ENCODE peak calls at places on chromosome 13, in four cellular contexts. C is psoas muscle, Q is lung, F is HepG2. K is an unnamed sample.

GRCh38 chr13:52067237-52067636 is 42.7 kb downstream of the UTP14C start:
- DNase-seq in C (no peak), Q (no peak), F (peak; percentile 62), K (no peak)

GRCh38 chr13:35699805-35700204 is 223.3 kb upstream of the MAB21L1 start:
- DNase-seq in C (peak; percentile 45), Q (no peak), F (no peak), K (no peak)

GRCh38 chr13:49627831-49628652 is at the start of gene ARL11:
- DNase-seq in C (peak; percentile 59), Q (peak; percentile 62), F (no peak), K (peak; percentile 81)

GRCh38 chr13:109627649-109628048 is 158.7 kb downstream of the IRS2 start:
- DNase-seq in C (no peak), Q (no peak), F (no peak), K (no peak)

GRCh38 chr13:82076421-82076820 is 1735.5 kb upstream of the SPRY2 start:
- DNase-seq in C (no peak), Q (no peak), F (no peak), K (no peak)

GRCh38 chr13:78410164-78410563 is 193.2 kb downstream of the POU4F1 start:
- DNase-seq in C (no peak), Q (no peak), F (no peak), K (no peak)

GRCh38 chr13:111845621-111846351 is 221.2 kb upstream of the SOX1 start:
- DNase-seq in C (no peak), Q (no peak), F (no peak), K (no peak)

GRCh38 chr13:26964278-26965057 is 203.9 kb upstream of the GPR12 start:
- DNase-seq in C (no peak), Q (peak; percentile 47), F (no peak), K (no peak)

GRCh38 chr13:78650725-78651083 is 8.3 kb downstream of the OBI1 start:
- DNase-seq in C (no peak), Q (no peak), F (no peak), K (no peak)

GRCh38 chr13:110458594-110459365 is 102.7 kb downstream of the RAB20 start:
- DNase-seq in C (no peak), Q (no peak), F (no peak), K (no peak)

GRCh38 chr13:40348096-40348679 is 318.3 kb downstream of the FOXO1 start:
- DNase-seq in C (no peak), Q (no peak), F (peak; percentile 58), K (no peak)

GRCh38 chr13:105395041-105395440 is 1140.4 kb downstream of the EFNB2 start:
- DNase-seq in C (no peak), Q (no peak), F (no peak), K (no peak)

GRCh38 chr13:71021810-71022422 is 845.1 kb downstream of the DACH1 start:
- DNase-seq in C (no peak), Q (no peak), F (no peak), K (no peak)

GRCh38 chr13:61778531-61778930 is 362.9 kb upstream of the PCDH20 start:
- DNase-seq in C (no peak), Q (no peak), F (no peak), K (no peak)

GRCh38 chr13:82791035-82791434 is 1091.2 kb downstream of the SLITRK1 start:
- DNase-seq in C (no peak), Q (no peak), F (no peak), K (no peak)

GRCh38 chr13:49733181-49733951 is 42.1 kb upstream of the EBPL start:
- DNase-seq in C (no peak), Q (peak; percentile 50), F (peak; percentile 59), K (no peak)

GRCh38 chr13:73708393-73708985 is 425.7 kb downstream of the KLF12 start:
- DNase-seq in C (no peak), Q (peak; percentile 55), F (peak; percentile 59), K (no peak)

GRCh38 chr13:95791084-95791722 is 114.3 kb downstream of the DNAJC3 start:
- DNase-seq in C (no peak), Q (no peak), F (no peak), K (no peak)

GRCh38 chr13:30212256-30212655 is 95.1 kb downstream of the KATNAL1 start:
- DNase-seq in C (no peak), Q (no peak), F (no peak), K (no peak)

GRCh38 chr13:105565328-105565727 is 970.1 kb downstream of the EFNB2 start:
- DNase-seq in C (no peak), Q (no peak), F (no peak), K (no peak)

GRCh38 chr13:26837102-26837501 is 76.5 kb upstream of the GPR12 start:
- DNase-seq in C (no peak), Q (no peak), F (no peak), K (no peak)

GRCh38 chr13:41284512-41285288 is 21.3 kb upstream of the MTRF1 start:
- DNase-seq in C (no peak), Q (no peak), F (peak; percentile 73), K (no peak)

GRCh38 chr13:93977986-93978385 is 501.5 kb downstream of the DCT start:
- DNase-seq in C (no peak), Q (no peak), F (no peak), K (no peak)

GRCh38 chr13:95536629-95537241 is 15.8 kb upstream of the CLDN10 start:
- DNase-seq in C (no peak), Q (no peak), F (no peak), K (no peak)

GRCh38 chr13:63184693-63185092 is 1769.0 kb upstream of the PCDH20 start:
- DNase-seq in C (no peak), Q (no peak), F (peak; percentile 2), K (no peak)

GRCh38 chr13:75587679-75588078 is 38.1 kb downstream of the UCHL3 start:
- DNase-seq in C (no peak), Q (no peak), F (peak; percentile 21), K (no peak)

GRCh38 chr13:66858163-66858562 is 372.0 kb downstream of the PCDH9 start:
- DNase-seq in C (no peak), Q (no peak), F (no peak), K (no peak)

GRCh38 chr13:77519808-77520207 is 15.7 kb upstream of the SCEL start:
- DNase-seq in C (no peak), Q (no peak), F (no peak), K (no peak)

GRCh38 chr13:103941506-103942148 is 875.4 kb upstream of the SLC10A2 start:
- DNase-seq in C (no peak), Q (no peak), F (no peak), K (no peak)

GRCh38 chr13:21757721-21758120 is 86.8 kb downstream of the FGF9 start:
- DNase-seq in C (no peak), Q (no peak), F (no peak), K (no peak)

GRCh38 chr13:20815469-20815868 is 41.7 kb upstream of the EEF1AKMT1 start:
- DNase-seq in C (no peak), Q (no peak), F (no peak), K (no peak)

GRCh38 chr13:44906758-44907157 is 82.5 kb downstream of the NUFIP1 start:
- DNase-seq in C (no peak), Q (no peak), F (no peak), K (peak; percentile 26)

GRCh38 chr13:104011505-104012270 is 945.5 kb upstream of the SLC10A2 start:
- DNase-seq in C (no peak), Q (no peak), F (no peak), K (no peak)

GRCh38 chr13:97976551-97977375 is 23.3 kb downstream of the IPO5 start:
- DNase-seq in C (no peak), Q (no peak), F (no peak), K (peak; percentile 91)

GRCh38 chr13:99086149-99086868 is 108.4 kb upstream of the DOCK9 start:
- DNase-seq in C (peak; percentile 68), Q (peak; percentile 54), F (no peak), K (peak; percentile 82)

GRCh38 chr13:99086869-99087129 is 108.9 kb upstream of the DOCK9 start:
- DNase-seq in C (no peak), Q (no peak), F (no peak), K (peak; percentile 81)

GRCh38 chr13:99085846-99086148 is 107.9 kb upstream of the DOCK9 start:
- DNase-seq in C (no peak), Q (no peak), F (no peak), K (no peak)

GRCh38 chr13:99087130-99087953 is 109.5 kb upstream of the DOCK9 start:
- DNase-seq in C (peak; percentile 89), Q (peak; percentile 93), F (peak; percentile 59), K (peak; percentile 96)

DNA sequence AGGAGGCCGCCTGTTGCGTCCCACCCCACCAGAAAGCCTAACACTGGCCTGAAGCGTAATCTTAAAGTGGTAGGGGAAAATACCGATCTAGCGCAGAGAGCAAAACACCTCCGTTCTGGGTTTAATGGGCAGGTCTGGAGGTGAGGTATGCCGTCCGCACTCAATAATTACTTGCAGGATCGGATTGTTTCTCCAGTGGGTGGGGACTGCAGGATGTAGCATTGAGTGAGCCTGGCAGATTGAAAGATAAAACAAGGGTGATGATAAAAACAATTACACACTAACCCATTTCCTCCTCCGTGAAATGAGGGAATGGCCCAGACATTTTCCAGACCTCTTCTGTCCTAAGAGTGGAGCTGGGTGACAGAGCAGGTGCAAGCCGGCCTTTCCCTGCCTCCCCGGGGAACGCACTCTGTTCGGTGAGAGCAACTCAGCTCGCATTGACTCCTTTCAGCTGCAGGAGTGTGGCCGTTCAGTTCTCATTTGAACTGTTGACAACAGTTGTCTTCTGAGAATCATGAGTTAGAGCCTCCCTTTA is 110.2 kb upstream of the DOCK9 start:
- DNase-seq in C (no peak), Q (no peak), F (no peak), K (no peak)
- H3K4me3 ChIP-seq in C (peak overlapping the region; percentile 75), Q (peak overlapping the region; percentile 83), F (peak overlapping the region; percentile 77), K (peak overlapping the region; percentile 69)

GRCh38 chr13:24630121-24630520 is 50.1 kb upstream of the ATP12A start:
- DNase-seq in C (no peak), Q (no peak), F (no peak), K (no peak)
- H3K4me1 ChIP-seq in C (no peaks in the 10 kb centered on the region), Q (peaks cover 6% of the 10 kb centered on the region), F (peaks cover 20% of the 10 kb centered on the region), K (peaks cover 28% of the 10 kb centered on the region)

GRCh38 chr13:33940256-33940655 is 122.3 kb downstream of the RFC3 start:
- DNase-seq in C (no peak), Q (no peak), F (no peak), K (no peak)
- H3K4me3 ChIP-seq in C (no peak overlapping the region), Q (no peak overlapping the region), F (no peak overlapping the region), K (no peak overlapping the region)

DNA sequence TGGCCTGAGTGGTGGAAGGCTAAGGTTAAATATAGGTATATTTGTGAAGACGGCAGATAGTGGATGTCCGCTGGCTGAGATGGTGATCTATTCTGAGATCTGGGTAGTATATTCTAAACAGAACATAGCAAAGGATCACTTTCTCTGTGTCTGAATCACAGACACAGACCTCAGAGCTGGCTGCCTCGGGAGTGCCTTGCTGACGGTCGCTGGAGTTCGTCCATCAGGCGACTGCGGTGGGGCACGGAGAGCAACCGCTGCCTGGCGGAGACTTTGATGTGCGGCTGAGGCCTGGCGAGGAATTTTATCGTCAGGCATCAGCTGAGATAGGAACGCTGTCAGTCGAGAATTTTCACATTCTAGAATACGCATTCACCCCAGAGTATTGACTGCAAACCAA is 42.9 kb upstream of the DCUN1D2 start:
- DNase-seq in C (no peak), Q (no peak), F (no peak), K (no peak)
- H3K4me1 ChIP-seq in C (no peaks in the 10 kb centered on the region), Q (peaks cover under 1% of the 10 kb centered on the region), F (no peaks in the 10 kb centered on the region), K (peaks cover 3% of the 10 kb centered on the region)

GRCh38 chr13:33322965-33323668 is 37.6 kb upstream of the STARD13 start:
- DNase-seq in C (no peak), Q (no peak), F (no peak), K (no peak)
- H3K4me3 ChIP-seq in C (peak overlapping the region; percentile 37), Q (no peak overlapping the region), F (no peak overlapping the region), K (no peak overlapping the region)

GRCh38 chr13:46668906-46669525 is 116.0 kb downstream of the LRCH1 start:
- DNase-seq in C (no peak), Q (no peak), F (no peak), K (no peak)
- H3K4me1 ChIP-seq in C (peaks cover 25% of the 10 kb centered on the region), Q (peaks cover 7% of the 10 kb centered on the region), F (peaks cover 31% of the 10 kb centered on the region), K (peaks cover 30% of the 10 kb centered on the region)

GRCh38 chr13:102441085-102441484 is 39.2 kb upstream of the FGF14 start:
- DNase-seq in C (no peak), Q (no peak), F (no peak), K (no peak)
- H3K4me3 ChIP-seq in C (no peak overlapping the region), Q (no peak overlapping the region), F (no peak overlapping the region), K (no peak overlapping the region)